ENCODE peak calls at places on chromosomes 12 and 14, in nine cellular contexts. One of them, this sample, is unnamed.

GRCh38 chr12:43835264-43835655 is 621 bp upstream of the TMEM117 start:
- DNase-seq in A549: peak; percentile 29
- DNase-seq in AG10803: no peak
- DNase-seq in bronchial epithelial cell: no peak
- DNase-seq in cardiac fibroblast: no peak
- DNase-seq in psoas muscle: no peak
- DNase-seq in dorsolateral prefrontal cortex: no peak
- DNase-seq in GM12865: no peak
- DNase-seq in choroid plexus epithelial cell: peak; percentile 26
- DNase-seq in this sample: peak; percentile 7

GRCh38 chr14:22837059-22837749 is 819 bp downstream of the MMP14 start:
- DNase-seq in A549: no peak
- DNase-seq in AG10803: peak; percentile 63
- DNase-seq in bronchial epithelial cell: no peak
- DNase-seq in cardiac fibroblast: peak; percentile 61
- DNase-seq in psoas muscle: no peak
- DNase-seq in dorsolateral prefrontal cortex: no peak
- DNase-seq in GM12865: no peak
- DNase-seq in choroid plexus epithelial cell: peak; percentile 57
- DNase-seq in this sample: peak; percentile 69

GRCh38 chr12:53752651-53753050 is 872 bp upstream of the CISTR start:
- DNase-seq in A549: no peak
- DNase-seq in AG10803: no peak
- DNase-seq in bronchial epithelial cell: no peak
- DNase-seq in cardiac fibroblast: no peak
- DNase-seq in psoas muscle: no peak
- DNase-seq in dorsolateral prefrontal cortex: no peak
- DNase-seq in GM12865: no peak
- DNase-seq in choroid plexus epithelial cell: no peak
- DNase-seq in this sample: no peak

GRCh38 chr12:91397866-91398532 is 215.4 kb upstream of the DCN start:
- DNase-seq in A549: no peak
- DNase-seq in AG10803: no peak
- DNase-seq in bronchial epithelial cell: no peak
- DNase-seq in cardiac fibroblast: no peak
- DNase-seq in psoas muscle: no peak
- DNase-seq in dorsolateral prefrontal cortex: no peak
- DNase-seq in GM12865: no peak
- DNase-seq in choroid plexus epithelial cell: no peak
- DNase-seq in this sample: no peak

GRCh38 chr14:73055251-73055650 is 3.1 kb upstream of the RBM25 start:
- DNase-seq in A549: no peak
- DNase-seq in AG10803: no peak
- DNase-seq in bronchial epithelial cell: no peak
- DNase-seq in cardiac fibroblast: no peak
- DNase-seq in psoas muscle: no peak
- DNase-seq in dorsolateral prefrontal cortex: no peak
- DNase-seq in GM12865: no peak
- DNase-seq in choroid plexus epithelial cell: no peak
- DNase-seq in this sample: no peak

GRCh38 chr14:68463705-68464104 is 329.2 kb downstream of the ZFP36L1 start:
- DNase-seq in A549: peak; percentile 67
- DNase-seq in AG10803: no peak
- DNase-seq in bronchial epithelial cell: peak; percentile 45
- DNase-seq in cardiac fibroblast: no peak
- DNase-seq in psoas muscle: no peak
- DNase-seq in dorsolateral prefrontal cortex: no peak
- DNase-seq in GM12865: no peak
- DNase-seq in choroid plexus epithelial cell: no peak
- DNase-seq in this sample: peak; percentile 45

GRCh38 chr14:31505411-31505810 is 17.6 kb upstream of the GPR33 start:
- DNase-seq in A549: no peak
- DNase-seq in AG10803: peak; percentile 81
- DNase-seq in bronchial epithelial cell: no peak
- DNase-seq in cardiac fibroblast: peak; percentile 78
- DNase-seq in psoas muscle: no peak
- DNase-seq in dorsolateral prefrontal cortex: no peak
- DNase-seq in GM12865: no peak
- DNase-seq in choroid plexus epithelial cell: peak; percentile 89
- DNase-seq in this sample: no peak

GRCh38 chr14:67251573-67252226 is 10.5 kb downstream of the PALS1 start:
- DNase-seq in A549: no peak
- DNase-seq in AG10803: peak; percentile 16
- DNase-seq in bronchial epithelial cell: no peak
- DNase-seq in cardiac fibroblast: peak; percentile 70
- DNase-seq in psoas muscle: no peak
- DNase-seq in dorsolateral prefrontal cortex: no peak
- DNase-seq in GM12865: no peak
- DNase-seq in choroid plexus epithelial cell: peak; percentile 16
- DNase-seq in this sample: no peak

GRCh38 chr12:74365178-74365964 is 172.3 kb upstream of the ATXN7L3B start:
- DNase-seq in A549: peak; percentile 54
- DNase-seq in AG10803: peak; percentile 11
- DNase-seq in bronchial epithelial cell: peak; percentile 37
- DNase-seq in cardiac fibroblast: peak; percentile 48
- DNase-seq in psoas muscle: no peak
- DNase-seq in dorsolateral prefrontal cortex: no peak
- DNase-seq in GM12865: peak; percentile 51
- DNase-seq in choroid plexus epithelial cell: peak; percentile 79
- DNase-seq in this sample: peak; percentile 50

GRCh38 chr14:92456215-92457017 is 57.2 kb upstream of the RIN3 start:
- DNase-seq in A549: peak; percentile 79
- DNase-seq in AG10803: peak; percentile 76
- DNase-seq in bronchial epithelial cell: peak; percentile 29
- DNase-seq in cardiac fibroblast: peak; percentile 85
- DNase-seq in psoas muscle: peak; percentile 53
- DNase-seq in dorsolateral prefrontal cortex: no peak
- DNase-seq in GM12865: peak; percentile 82
- DNase-seq in choroid plexus epithelial cell: peak; percentile 86
- DNase-seq in this sample: peak; percentile 63

GRCh38 chr12:108187831-108188230 is 58.7 kb downstream of the WSCD2 start:
- DNase-seq in A549: no peak
- DNase-seq in AG10803: no peak
- DNase-seq in bronchial epithelial cell: no peak
- DNase-seq in cardiac fibroblast: no peak
- DNase-seq in psoas muscle: no peak
- DNase-seq in dorsolateral prefrontal cortex: no peak
- DNase-seq in GM12865: no peak
- DNase-seq in choroid plexus epithelial cell: no peak
- DNase-seq in this sample: no peak

GRCh38 chr12:122096591-122097149 is 18.1 kb downstream of the MLXIP start:
- DNase-seq in A549: no peak
- DNase-seq in AG10803: peak; percentile 79
- DNase-seq in bronchial epithelial cell: peak; percentile 97
- DNase-seq in cardiac fibroblast: peak; percentile 76
- DNase-seq in psoas muscle: peak; percentile 66
- DNase-seq in dorsolateral prefrontal cortex: no peak
- DNase-seq in GM12865: no peak
- DNase-seq in choroid plexus epithelial cell: no peak
- DNase-seq in this sample: peak; percentile 79

GRCh38 chr12:83408841-83409240 is 722.1 kb downstream of the TMTC2 start:
- DNase-seq in A549: no peak
- DNase-seq in AG10803: no peak
- DNase-seq in bronchial epithelial cell: no peak
- DNase-seq in cardiac fibroblast: no peak
- DNase-seq in psoas muscle: no peak
- DNase-seq in dorsolateral prefrontal cortex: no peak
- DNase-seq in GM12865: no peak
- DNase-seq in choroid plexus epithelial cell: peak; percentile 85
- DNase-seq in this sample: no peak

GRCh38 chr12:55955800-55956508 is 9.9 kb downstream of the PMEL start:
- DNase-seq in A549: peak; percentile 81
- DNase-seq in AG10803: peak; percentile 44
- DNase-seq in bronchial epithelial cell: peak; percentile 93
- DNase-seq in cardiac fibroblast: peak; percentile 34
- DNase-seq in psoas muscle: no peak
- DNase-seq in dorsolateral prefrontal cortex: no peak
- DNase-seq in GM12865: peak; percentile 44
- DNase-seq in choroid plexus epithelial cell: peak; percentile 36
- DNase-seq in this sample: peak; percentile 88

DNA sequence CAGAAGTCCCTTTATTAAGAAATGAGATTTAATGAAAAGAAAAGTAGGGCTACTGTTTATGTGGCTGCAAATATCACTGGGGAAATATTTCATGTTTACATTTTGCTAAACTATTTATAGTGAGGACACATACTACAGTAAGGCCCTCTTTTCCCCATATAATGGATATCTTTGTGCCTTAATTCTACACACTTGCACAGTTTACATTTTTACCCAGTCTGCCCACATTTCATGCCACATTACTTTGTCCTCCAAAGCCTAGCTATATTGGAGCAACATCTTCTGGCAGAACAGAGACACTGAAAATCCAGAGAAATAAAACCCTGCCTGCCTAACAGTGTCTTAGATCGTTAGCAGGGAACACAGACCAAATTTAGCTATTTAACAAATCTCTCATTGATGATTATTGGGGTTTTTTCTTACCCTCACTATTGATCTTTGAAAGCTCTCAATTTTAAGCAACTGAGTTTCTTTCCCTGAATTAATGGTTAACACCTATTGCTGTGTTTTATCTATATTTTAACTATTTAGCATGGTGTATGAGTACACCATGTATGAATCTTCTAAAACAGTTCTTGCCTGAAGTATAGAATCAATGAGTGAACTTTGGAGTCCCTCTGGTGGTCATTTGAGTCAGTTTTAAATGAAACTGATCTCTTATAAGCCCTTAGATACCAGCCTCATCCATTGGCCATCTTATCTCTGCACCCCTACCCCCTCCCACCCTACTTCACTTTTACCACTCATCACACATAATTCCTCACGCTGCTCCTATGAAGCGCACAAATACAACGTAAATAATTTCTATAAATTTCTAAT is 170.2 kb downstream of the BCAT1 start:
- DNase-seq in A549: peak; percentile 42
- DNase-seq in AG10803: peak; percentile 41
- DNase-seq in bronchial epithelial cell: peak; percentile 63
- DNase-seq in cardiac fibroblast: peak; percentile 70
- DNase-seq in psoas muscle: no peak
- DNase-seq in dorsolateral prefrontal cortex: no peak
- DNase-seq in GM12865: peak; percentile 66
- DNase-seq in choroid plexus epithelial cell: peak; percentile 84
- DNase-seq in this sample: peak; percentile 47
- TF ChIP-seq CTCF in A549: peak; percentile 23
- TF ChIP-seq CTCF in AG10803: peak; percentile 56
- TF ChIP-seq CTCF in bronchial epithelial cell: peak; percentile 50
- TF ChIP-seq CTCF in cardiac fibroblast: peak; percentile 37
- TF ChIP-seq CTCF in psoas muscle: peak; percentile 15
- TF ChIP-seq CTCF in dorsolateral prefrontal cortex: peak; percentile 71
- TF ChIP-seq CTCF in GM12865: peak; percentile 48
- TF ChIP-seq CTCF in choroid plexus epithelial cell: peak; percentile 57
- TF ChIP-seq CTCF in this sample: peak; percentile 29

GRCh38 chr12:96698521-96698920 is 208.5 kb upstream of the NEDD1 start:
- DNase-seq in A549: peak; percentile 44
- DNase-seq in AG10803: peak; percentile 4
- DNase-seq in bronchial epithelial cell: no peak
- DNase-seq in cardiac fibroblast: no peak
- DNase-seq in psoas muscle: no peak
- DNase-seq in dorsolateral prefrontal cortex: no peak
- DNase-seq in GM12865: peak; percentile 18
- DNase-seq in choroid plexus epithelial cell: peak; percentile 3
- DNase-seq in this sample: peak; percentile 20
- TF ChIP-seq CTCF in A549: peak; percentile 29
- TF ChIP-seq CTCF in AG10803: peak; percentile 39
- TF ChIP-seq CTCF in bronchial epithelial cell: no peak
- TF ChIP-seq CTCF in cardiac fibroblast: no peak
- TF ChIP-seq CTCF in psoas muscle: no peak
- TF ChIP-seq CTCF in dorsolateral prefrontal cortex: no peak
- TF ChIP-seq CTCF in GM12865: peak; percentile 23
- TF ChIP-seq CTCF in choroid plexus epithelial cell: peak; percentile 27
- TF ChIP-seq CTCF in this sample: no peak

GRCh38 chr12:50686976-50687375 is 76.9 kb upstream of the ATF1 start:
- DNase-seq in A549: no peak
- DNase-seq in AG10803: no peak
- DNase-seq in bronchial epithelial cell: no peak
- DNase-seq in cardiac fibroblast: no peak
- DNase-seq in psoas muscle: no peak
- DNase-seq in dorsolateral prefrontal cortex: no peak
- DNase-seq in GM12865: no peak
- DNase-seq in choroid plexus epithelial cell: no peak
- DNase-seq in this sample: no peak

GRCh38 chr12:50686406-50686805 is 77.5 kb upstream of the ATF1 start:
- DNase-seq in A549: no peak
- DNase-seq in AG10803: no peak
- DNase-seq in bronchial epithelial cell: no peak
- DNase-seq in cardiac fibroblast: no peak
- DNase-seq in psoas muscle: no peak
- DNase-seq in dorsolateral prefrontal cortex: no peak
- DNase-seq in GM12865: no peak
- DNase-seq in choroid plexus epithelial cell: no peak
- DNase-seq in this sample: no peak

GRCh38 chr12:50689437-50689836 is 74.5 kb upstream of the ATF1 start:
- DNase-seq in A549: no peak
- DNase-seq in AG10803: no peak
- DNase-seq in bronchial epithelial cell: no peak
- DNase-seq in cardiac fibroblast: no peak
- DNase-seq in psoas muscle: no peak
- DNase-seq in dorsolateral prefrontal cortex: no peak
- DNase-seq in GM12865: no peak
- DNase-seq in choroid plexus epithelial cell: no peak
- DNase-seq in this sample: no peak

GRCh38 chr12:50685641-50686040 is 78.3 kb upstream of the ATF1 start:
- DNase-seq in A549: no peak
- DNase-seq in AG10803: no peak
- DNase-seq in bronchial epithelial cell: no peak
- DNase-seq in cardiac fibroblast: peak; percentile 13
- DNase-seq in psoas muscle: no peak
- DNase-seq in dorsolateral prefrontal cortex: no peak
- DNase-seq in GM12865: no peak
- DNase-seq in choroid plexus epithelial cell: no peak
- DNase-seq in this sample: no peak

DNA sequence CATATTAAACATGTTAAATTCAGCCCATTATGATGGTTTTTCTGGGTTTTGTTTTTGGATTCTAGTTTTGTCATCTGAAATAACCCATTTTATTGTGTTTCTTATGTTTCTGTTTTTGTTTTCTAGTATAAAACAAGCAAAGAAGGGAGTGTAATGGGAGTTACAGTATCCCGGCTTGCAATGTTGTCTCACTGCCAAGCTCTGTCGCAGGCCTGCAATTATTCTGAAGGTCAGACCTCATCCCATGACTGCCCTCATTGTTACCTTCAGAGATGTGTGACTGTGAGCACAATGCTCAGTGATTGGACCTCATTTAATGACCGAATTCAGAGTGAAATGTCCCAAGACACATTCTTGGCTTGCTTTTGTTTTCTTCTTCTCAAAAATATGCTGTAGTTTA is 73.0 kb upstream of the ATF1 start:
- DNase-seq in A549: no peak
- DNase-seq in AG10803: peak; percentile 37
- DNase-seq in bronchial epithelial cell: no peak
- DNase-seq in cardiac fibroblast: peak; percentile 75
- DNase-seq in psoas muscle: no peak
- DNase-seq in dorsolateral prefrontal cortex: peak; percentile 80
- DNase-seq in GM12865: no peak
- DNase-seq in choroid plexus epithelial cell: peak; percentile 73
- DNase-seq in this sample: no peak
- TF ChIP-seq CTCF in A549: no peak
- TF ChIP-seq CTCF in AG10803: no peak
- TF ChIP-seq CTCF in bronchial epithelial cell: no peak
- TF ChIP-seq CTCF in cardiac fibroblast: no peak
- TF ChIP-seq CTCF in psoas muscle: no peak
- TF ChIP-seq CTCF in dorsolateral prefrontal cortex: no peak
- TF ChIP-seq CTCF in GM12865: no peak
- TF ChIP-seq CTCF in choroid plexus epithelial cell: no peak
- TF ChIP-seq CTCF in this sample: no peak

GRCh38 chr14:103524002-103524785 is 1.6 kb upstream of the CKB start:
- DNase-seq in A549: no peak
- DNase-seq in AG10803: no peak
- DNase-seq in bronchial epithelial cell: no peak
- DNase-seq in cardiac fibroblast: no peak
- DNase-seq in psoas muscle: no peak
- DNase-seq in dorsolateral prefrontal cortex: no peak
- DNase-seq in GM12865: no peak
- DNase-seq in choroid plexus epithelial cell: no peak
- DNase-seq in this sample: no peak
- TF ChIP-seq CTCF in A549: peak; percentile 8
- TF ChIP-seq CTCF in AG10803: no peak
- TF ChIP-seq CTCF in bronchial epithelial cell: no peak
- TF ChIP-seq CTCF in cardiac fibroblast: no peak
- TF ChIP-seq CTCF in psoas muscle: no peak
- TF ChIP-seq CTCF in dorsolateral prefrontal cortex: no peak
- TF ChIP-seq CTCF in GM12865: no peak
- TF ChIP-seq CTCF in choroid plexus epithelial cell: no peak
- TF ChIP-seq CTCF in this sample: no peak

This sample was measured in MCF 10A.